ENCODE peak calls at places on chromosomes 16 and 17, in eight cellular contexts. L is AG04449, H is dorsolateral prefrontal cortex, I is mesothelial cell of epicardium, G is body of pancreas, P is IMR-90, N is natural killer cell, Q is adrenal gland. F is an unnamed sample.

GRCh38 chr16:89922884-89923639 is at the start of gene TUBB3:
- DNase-seq in G (peak; percentile 45), H (peak; percentile 91), L (no peak), N (no peak), Q (peak; percentile 71), P (peak; percentile 77), I (peak; percentile 80), F (peak; percentile 84)

GRCh38 chr16:50154369-50154947 is 1.4 kb downstream of the TENT4B start:
- DNase-seq in L (no peak), G (no peak), Q (peak; percentile 20), P (no peak), H (no peak), I (no peak), N (no peak), F (no peak)

GRCh38 chr16:70804729-70805169 is 3.8 kb upstream of the VAC14 start:
- DNase-seq in L (no peak), P (no peak), N (no peak), Q (no peak), H (no peak), I (no peak), G (no peak), F (no peak)

GRCh38 chr17:41383690-41384089 is 1.6 kb upstream of the KRT34 start:
- DNase-seq in N (no peak), H (no peak), P (no peak), G (no peak), L (no peak), Q (no peak), I (no peak), F (no peak)

GRCh38 chr17:69147460-69147859 is 5.8 kb upstream of the ABCA6 start:
- DNase-seq in I (no peak), N (no peak), G (no peak), P (no peak), H (no peak), Q (no peak), L (no peak), F (no peak)

GRCh38 chr16:15856901-15857778 is at the start of gene MYH11:
- DNase-seq in L (no peak), N (no peak), Q (no peak), I (peak; percentile 38), G (no peak), P (no peak), H (no peak), F (no peak)

GRCh38 chr17:72119963-72120877 is 600 bp upstream of the SOX9 start:
- DNase-seq in N (no peak), Q (peak; percentile 39), L (no peak), G (peak; percentile 61), I (peak; percentile 62), H (peak; percentile 74), P (peak; percentile 91), F (no peak)

GRCh38 chr17:78368348-78368747 is 8.5 kb upstream of the SOCS3 start:
- DNase-seq in Q (no peak), G (no peak), N (no peak), L (no peak), I (no peak), P (no peak), H (no peak), F (no peak)

GRCh38 chr16:8374586-8374985 is 215.7 kb downstream of the TMEM114 start:
- DNase-seq in P (no peak), Q (no peak), G (no peak), I (no peak), N (no peak), H (no peak), L (no peak), F (no peak)

GRCh38 chr17:33745047-33745783 is 452.1 kb upstream of the ASIC2 start:
- DNase-seq in L (no peak), H (no peak), G (no peak), N (no peak), Q (no peak), P (no peak), I (no peak), F (no peak)

DNA sequence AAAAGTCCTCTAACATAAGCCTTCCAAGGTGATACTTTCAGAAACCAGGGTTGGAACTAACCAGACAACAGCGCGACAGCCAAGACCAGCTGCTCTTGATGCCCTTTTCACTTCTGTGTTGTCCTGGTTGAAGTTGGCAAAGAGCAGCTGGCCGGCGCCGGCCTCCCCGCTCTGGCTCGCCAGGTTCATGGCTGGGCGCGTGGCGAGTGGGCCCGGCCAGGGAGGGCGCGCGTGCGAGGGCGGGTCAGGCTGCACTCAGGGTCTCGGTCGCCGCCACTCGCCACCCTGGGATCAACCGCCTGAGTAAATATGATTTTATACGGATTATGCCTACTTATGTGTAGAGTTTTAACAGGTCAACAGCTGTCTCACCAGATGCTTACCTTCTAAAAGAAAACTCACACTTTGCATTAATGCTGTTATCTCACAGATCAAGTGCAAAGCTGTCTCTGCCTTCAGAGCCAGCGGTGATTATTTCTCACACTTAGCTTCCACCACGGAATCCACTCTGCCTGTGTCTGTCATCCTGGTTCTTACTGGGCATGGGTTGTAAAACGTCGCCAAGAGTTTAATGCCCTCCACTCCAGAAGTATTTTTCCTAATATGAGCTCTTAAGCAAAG is 13.5 kb downstream of the KCTD2 start:
- DNase-seq in G (no peak), N (no peak), L (no peak), P (no peak), Q (no peak), I (no peak), H (no peak), F (no peak)
- TF ChIP-seq CTCF in G (no peak), N (no peak), L (no peak), P (no peak), Q (no peak), I (no peak), H (no peak), F (no peak)

GRCh38 chr16:2825899-2826298 is 4.2 kb upstream of the ZG16B start:
- DNase-seq in G (no peak), I (no peak), Q (no peak), L (no peak), P (no peak), H (no peak), N (no peak), F (no peak)

GRCh38 chr16:2824626-2825025 is 5.5 kb upstream of the ZG16B start:
- DNase-seq in I (no peak), N (no peak), G (no peak), L (no peak), Q (no peak), H (no peak), P (no peak), F (no peak)

GRCh38 chr16:2827481-2827790 is 2.7 kb upstream of the ZG16B start:
- DNase-seq in I (no peak), L (no peak), Q (no peak), N (no peak), G (no peak), P (no peak), H (no peak), F (no peak)

GRCh38 chr16:2826591-2827480 is 3.3 kb upstream of the ZG16B start:
- DNase-seq in L (no peak), G (no peak), P (no peak), N (no peak), I (no peak), Q (no peak), H (no peak), F (no peak)

GRCh38 chr16:2825049-2825742 is 4.9 kb upstream of the ZG16B start:
- DNase-seq in H (no peak), L (no peak), N (no peak), G (no peak), I (no peak), P (no peak), Q (no peak), F (no peak)
- TF ChIP-seq CTCF in H (no peak), L (no peak), N (no peak), G (no peak), I (no peak), P (no peak), Q (no peak), F (no peak)

DNA sequence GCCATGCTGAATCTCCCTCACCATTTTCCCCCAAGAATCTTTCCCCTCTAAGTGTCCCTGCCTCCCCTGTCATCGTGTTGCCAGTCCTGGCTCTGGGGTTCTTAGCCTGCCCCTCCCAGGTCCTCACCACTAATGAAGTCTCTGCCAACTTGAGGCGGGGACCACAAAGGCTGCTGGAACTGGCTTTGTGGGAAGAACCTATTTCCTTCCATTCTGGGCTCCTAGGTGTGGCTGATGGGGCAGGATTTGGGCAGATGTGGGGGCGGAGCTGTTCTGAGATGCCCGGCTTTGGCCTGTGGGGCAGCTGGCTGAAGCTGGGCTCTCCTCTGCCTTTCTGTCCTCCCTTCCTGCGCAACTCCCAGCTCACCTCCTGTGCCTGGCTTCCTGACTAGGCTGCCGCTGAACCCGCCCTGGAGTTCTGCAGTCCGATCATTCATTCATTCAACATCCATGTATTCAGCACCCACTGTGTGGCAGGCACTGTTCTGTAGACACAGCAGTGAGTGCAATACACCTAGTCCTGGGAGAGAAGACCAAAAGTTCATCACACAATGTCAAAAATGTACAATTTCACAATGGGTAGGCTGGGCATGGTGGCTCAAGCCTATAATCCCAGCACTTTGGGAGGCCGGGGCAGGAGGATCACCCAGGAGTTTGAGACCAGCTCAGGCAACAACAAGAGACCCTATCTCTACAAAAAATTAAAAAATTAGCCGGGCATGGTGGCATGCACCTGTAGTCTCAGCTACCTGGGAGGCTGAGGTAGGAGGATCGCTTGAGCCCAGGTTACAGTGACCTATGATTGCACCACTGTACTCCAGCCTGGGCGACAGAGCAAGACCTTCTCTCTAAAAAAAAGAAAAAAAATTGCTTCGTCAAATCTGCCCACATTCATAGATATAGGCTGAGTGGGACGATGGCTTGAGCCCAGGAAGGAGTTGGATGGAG is 1.9 kb upstream of the SNN start:
- DNase-seq in Q (no peak), I (no peak), N (no peak), H (no peak), L (no peak), G (no peak), P (no peak), F (no peak)
- TF ChIP-seq CTCF in Q (no peak), I (no peak), N (no peak), H (no peak), L (no peak), G (no peak), P (no peak), F (no peak)

GRCh38 chr17:80516533-80516932 is 28.1 kb upstream of the RPTOR start:
- DNase-seq in L (no peak), Q (no peak), N (no peak), G (no peak), I (no peak), P (no peak), H (no peak), F (no peak)

GRCh38 chr17:80519091-80519781 is 25.4 kb upstream of the RPTOR start:
- DNase-seq in H (no peak), Q (peak; percentile 32), I (no peak), L (no peak), N (no peak), G (no peak), P (no peak), F (no peak)

GRCh38 chr17:80517641-80518040 is 27.0 kb upstream of the RPTOR start:
- DNase-seq in Q (no peak), L (no peak), I (no peak), G (no peak), N (no peak), P (no peak), H (no peak), F (no peak)

GRCh38 chr17:80520810-80521209 is 23.8 kb upstream of the RPTOR start:
- DNase-seq in P (no peak), N (no peak), L (no peak), H (no peak), I (no peak), Q (peak; percentile 33), G (no peak), F (no peak)

DNA sequence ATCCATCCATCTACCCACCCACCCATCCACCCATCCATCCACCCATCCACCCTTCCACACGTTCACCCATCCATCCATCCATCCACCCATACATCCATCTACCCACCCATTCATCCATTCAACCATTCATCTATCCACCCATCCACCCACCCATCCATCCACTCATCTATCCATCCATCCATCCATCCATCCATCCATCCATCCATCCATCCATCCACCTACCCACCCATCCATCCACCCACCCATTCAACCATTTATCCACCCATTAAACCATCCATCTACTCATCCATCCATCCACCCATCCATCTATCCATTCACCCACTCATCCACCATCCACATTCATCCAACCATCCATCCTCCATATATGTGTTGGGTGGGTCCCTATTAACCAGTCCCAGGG is 26.2 kb upstream of the RPTOR start:
- DNase-seq in L (no peak), I (no peak), H (no peak), P (no peak), G (no peak), N (no peak), Q (no peak), F (no peak)
- TF ChIP-seq CTCF in L (no peak), I (no peak), H (no peak), P (no peak), G (no peak), N (no peak), Q (no peak), F (no peak)

F was measured in type B pancreatic cell.